ENCODE peak calls at places on chromosomes 2 and 18, in four cellular contexts. P, X, S and Q are unnamed samples. For H3K27me3, the result is how much of the 10 kb centered on the place peaks cover.

GRCh38 chr2:1993711-1994682 is 249.7 kb upstream of the PXDN start:
- DNase-seq in P (no peak), X (no peak), S (no peak), Q (no peak)

GRCh38 chr2:41791523-41791922 is 256.3 kb upstream of the PKDCC start:
- DNase-seq in P (no peak), X (peak), S (no peak), Q (no peak)

GRCh38 chr2:28224648-28225471 is 167.8 kb upstream of the FOSL2 start:
- DNase-seq in P (no peak), X (no peak), S (no peak), Q (no peak)

GRCh38 chr18:11119962-11120361 is 29.4 kb downstream of the PIEZO2 start:
- DNase-seq in P (no peak), X (no peak), S (no peak), Q (no peak)

GRCh38 chr2:127893033-127893432 is 7.3 kb upstream of the AMMECR1L start:
- DNase-seq in P (no peak), X (peak), S (no peak), Q (no peak)

GRCh38 chr18:50009772-50010171 is 185.2 kb downstream of the MYO5B start:
- DNase-seq in P (no peak), X (peak), S (peak), Q (no peak)

GRCh38 chr2:112582314-112582746 is 2.1 kb upstream of the CHCHD5 start:
- DNase-seq in P (no peak), X (peak), S (peak), Q (no peak)

GRCh38 chr2:169767243-169767888 is 31.3 kb upstream of the SSB start:
- DNase-seq in P (no peak), X (peak), S (peak), Q (no peak)

GRCh38 chr2:239548491-239548890 is 147.7 kb upstream of the HDAC4 start:
- DNase-seq in P (no peak), X (no peak), S (no peak), Q (no peak)

GRCh38 chr18:10430696-10431095 is 23.7 kb upstream of the APCDD1 start:
- DNase-seq in P (no peak), X (no peak), S (no peak), Q (no peak)

GRCh38 chr2:64479259-64480198 is 25.6 kb downstream of the LGALSL start:
- DNase-seq in P (no peak), X (no peak), S (no peak), Q (peak)

DNA sequence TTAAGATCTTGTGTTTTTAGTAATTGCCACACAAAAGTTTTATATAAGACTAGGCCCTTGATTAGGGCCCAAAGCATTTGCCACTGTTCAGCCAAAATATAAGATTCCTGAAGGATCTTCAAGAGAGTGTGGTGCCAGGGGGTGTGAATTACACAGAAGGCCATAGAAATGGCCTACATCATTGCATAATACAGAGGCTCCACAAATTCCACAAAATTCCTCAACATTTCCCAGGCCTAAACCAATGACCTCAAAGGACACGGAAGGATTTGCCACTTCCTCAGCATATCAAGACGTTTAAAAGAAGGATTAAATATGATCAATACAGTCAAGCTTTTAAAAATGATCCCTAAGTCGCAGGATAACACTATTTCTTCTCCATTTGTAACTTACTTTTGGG is 24.1 kb downstream of the COL6A3 start:
- DNase-seq in P (no peak), X (no peak), S (no peak), Q (no peak)
- H3K27me3 ChIP-seq in P (under half), X (under half), S (under half), Q (under half)

DNA sequence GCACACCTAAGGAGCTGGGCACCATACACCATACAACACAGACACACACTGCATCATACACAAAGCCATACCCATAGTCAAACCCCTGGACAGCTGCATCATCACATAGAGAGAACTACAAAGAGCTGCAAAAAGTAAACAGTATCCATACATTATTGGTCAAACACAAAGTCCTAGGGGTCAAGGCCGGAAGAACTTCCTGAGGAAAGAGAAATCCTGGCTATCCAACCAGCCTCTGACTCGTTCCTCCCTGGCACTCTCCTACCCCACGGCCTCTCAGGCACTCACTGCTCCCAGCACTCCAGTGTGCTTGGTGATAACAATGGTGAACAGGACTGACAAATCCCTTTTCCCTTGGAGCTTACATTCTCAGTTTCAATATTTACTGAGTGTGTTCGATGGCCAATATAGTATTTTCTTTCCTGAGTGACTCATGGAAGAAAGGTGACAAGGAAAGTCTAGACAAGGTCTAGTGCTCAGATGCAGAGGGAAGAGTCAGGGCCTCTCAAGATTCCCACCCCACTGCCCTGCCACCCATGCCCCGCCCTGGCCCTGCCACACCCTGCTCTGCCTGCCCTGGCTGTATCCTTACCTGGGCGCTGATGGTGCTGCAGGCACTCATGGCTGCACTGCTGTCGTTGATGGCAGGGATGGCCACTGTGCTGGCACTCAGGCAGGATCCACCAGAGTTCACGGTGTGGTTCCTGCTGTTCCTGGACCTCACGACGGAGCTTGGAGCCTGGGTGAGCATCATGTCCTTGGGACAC is 3.4 kb downstream of the CFAP65 start:
- DNase-seq in P (no peak), X (no peak), S (no peak), Q (no peak)
- H3K27me3 ChIP-seq in P (under half), X (half or more), S (under half), Q (under half)

GRCh38 chr2:164625378-164625971 is 4.2 kb upstream of the GRB14 start:
- DNase-seq in P (no peak), X (no peak), S (no peak), Q (no peak)

GRCh38 chr2:164624296-164624695 is 3.0 kb upstream of the GRB14 start:
- DNase-seq in P (no peak), X (no peak), S (no peak), Q (no peak)

GRCh38 chr2:164620873-164621760 is at the start of gene GRB14:
- DNase-seq in P (no peak), X (peak), S (no peak), Q (no peak)

GRCh38 chr2:164622338-164623106 is 1.2 kb upstream of the GRB14 start:
- DNase-seq in P (no peak), X (no peak), S (no peak), Q (no peak)

DNA sequence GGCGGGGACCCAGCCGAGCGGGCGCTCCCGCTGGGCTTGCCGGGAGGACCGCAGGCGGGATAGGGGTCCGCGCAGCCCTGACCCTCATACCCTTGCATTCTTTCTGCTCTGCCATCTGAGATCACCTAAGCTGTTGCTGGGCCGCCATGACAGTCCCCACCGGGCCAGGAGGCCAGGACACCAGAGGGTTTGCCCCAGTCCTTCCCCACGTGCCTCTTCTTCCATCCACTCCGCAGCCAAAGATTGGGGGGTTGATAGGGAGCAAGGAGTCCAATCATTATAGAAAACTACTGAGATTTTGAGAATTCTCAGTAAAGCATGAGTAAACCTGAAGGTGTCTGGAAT is 451 bp upstream of the GRB14 start:
- DNase-seq in P (no peak), X (no peak), S (no peak), Q (no peak)
- H3K27me3 ChIP-seq in P (under half), X (under half), S (under half), Q (under half)

GRCh38 chr18:76489081-76489480 is 6.0 kb downstream of the ZNF516 start:
- DNase-seq in P (no peak), X (no peak), S (no peak), Q (no peak)
- H3K27me3 ChIP-seq in P (under half), X (under half), S (under half), Q (under half)

GRCh38 chr18:46332956-46333355 is 228.8 kb downstream of the HAUS1 start:
- DNase-seq in P (no peak), X (peak), S (peak), Q (no peak)

GRCh38 chr18:46329736-46330246 is 225.6 kb downstream of the HAUS1 start:
- DNase-seq in P (no peak), X (no peak), S (no peak), Q (no peak)

GRCh38 chr18:46332286-46332801 is 228.2 kb downstream of the HAUS1 start:
- DNase-seq in P (no peak), X (no peak), S (no peak), Q (no peak)

GRCh38 chr18:46333371-46334199 is 229.4 kb downstream of the HAUS1 start:
- DNase-seq in P (peak), X (peak), S (peak), Q (no peak)

GRCh38 chr18:46331316-46331715 is 227.1 kb downstream of the HAUS1 start:
- DNase-seq in P (no peak), X (no peak), S (no peak), Q (no peak)
- H3K27me3 ChIP-seq in P (under half), X (under half), S (under half), Q (under half)

GRCh38 chr2:45009928-45010705 is 865 bp upstream of the SIX2 start:
- DNase-seq in P (no peak), X (peak), S (peak), Q (no peak)

GRCh38 chr2:45008296-45009129 is 739 bp downstream of the SIX2 start:
- DNase-seq in P (no peak), X (no peak), S (peak), Q (no peak)

GRCh38 chr2:45007961-45008295 is 1.3 kb downstream of the SIX2 start:
- DNase-seq in P (no peak), X (no peak), S (no peak), Q (no peak)

GRCh38 chr2:45010706-45011036 is 1.4 kb upstream of the SIX2 start:
- DNase-seq in P (no peak), X (no peak), S (no peak), Q (no peak)

GRCh38 chr2:45009303-45009927 is at the start of gene SIX2:
- DNase-seq in P (no peak), X (peak), S (peak), Q (peak)
- H3K27me3 ChIP-seq in P (half or more), X (half or more), S (half or more), Q (under half)